ENCODE peak calls at places on chromosome 3, in seven cellular contexts. O is IMR-90, D is mesendoderm, T is SK-N-MC, X is fibroblast of lung, W is adipocyte, R is colonic mucosa. P is an unnamed sample.

GRCh38 chr3:156518726-156519125 is 36.2 kb downstream of the SSR3 start:
- DNase-seq in X (no peak), O (peak; percentile 19), R (no peak), T (no peak), D (no peak), W (no peak), P (no peak)

GRCh38 chr3:39189648-39190269 is 2.6 kb downstream of the XIRP1 start:
- DNase-seq in T (no peak), X (peak; percentile 62), R (peak; percentile 70), D (peak; percentile 89), W (peak; percentile 78), O (peak; percentile 64), P (peak; percentile 81)

GRCh38 chr3:61858054-61858453 is 296.7 kb downstream of the PTPRG start:
- DNase-seq in D (no peak), O (peak; percentile 56), W (peak; percentile 60), R (no peak), T (no peak), X (peak; percentile 69), P (no peak)

GRCh38 chr3:34683851-34684250 is 885.4 kb downstream of the PDCD6IP start:
- DNase-seq in R (peak; percentile 57), O (peak; percentile 11), X (peak; percentile 5), W (peak; percentile 78), D (peak; percentile 77), T (no peak), P (peak; percentile 79)

GRCh38 chr3:11603628-11604027 is 40.1 kb downstream of the VGLL4 start:
- DNase-seq in X (peak; percentile 94), D (peak; percentile 58), O (peak; percentile 97), W (peak; percentile 83), R (no peak), T (no peak), P (no peak)

GRCh38 chr3:190120161-190121060 is at the start of gene P3H2:
- DNase-seq in R (peak; percentile 78), T (no peak), W (peak; percentile 96), X (peak; percentile 92), D (peak; percentile 96), O (peak; percentile 93), P (peak; percentile 95)

GRCh38 chr3:159854500-159855124 is 134.0 kb upstream of the IL12A start:
- DNase-seq in D (peak; percentile 90), T (no peak), W (peak; percentile 93), X (peak; percentile 81), R (no peak), O (peak; percentile 97), P (no peak)

GRCh38 chr3:171789759-171790505 is 20.4 kb downstream of the PLD1 start:
- DNase-seq in X (no peak), D (no peak), O (no peak), W (no peak), R (no peak), T (no peak), P (peak; percentile 29)

GRCh38 chr3:169563775-169564059 is 99.8 kb downstream of the MECOM start:
- DNase-seq in D (no peak), O (no peak), T (no peak), X (no peak), R (no peak), W (no peak), P (no peak)

GRCh38 chr3:42520336-42520735 is 17.9 kb downstream of the VIPR1 start:
- DNase-seq in X (no peak), W (no peak), T (no peak), D (no peak), O (no peak), R (peak; percentile 71), P (no peak)

GRCh38 chr3:16124636-16125035 is 49.8 kb upstream of the GALNT15 start:
- DNase-seq in R (no peak), O (peak; percentile 100), T (no peak), W (peak; percentile 73), D (no peak), X (peak; percentile 99), P (no peak)

GRCh38 chr3:194766845-194767244 is 81.2 kb downstream of the FAM43A start:
- DNase-seq in X (no peak), D (no peak), R (no peak), T (no peak), O (no peak), W (no peak), P (no peak)

GRCh38 chr3:46923559-46924350 is 46.2 kb downstream of the PTH1R start:
- DNase-seq in W (peak; percentile 63), O (peak; percentile 12), T (no peak), D (peak; percentile 69), X (peak; percentile 38), R (peak; percentile 49), P (peak; percentile 69)

GRCh38 chr3:13479332-13479581 is 849 bp upstream of the HDAC11 start:
- DNase-seq in D (no peak), R (peak; percentile 57), W (no peak), X (no peak), O (no peak), T (no peak), P (peak; percentile 81)

GRCh38 chr3:86929046-86929445 is 61.9 kb downstream of the VGLL3 start:
- DNase-seq in D (peak; percentile 18), W (peak; percentile 58), O (peak; percentile 71), R (no peak), T (no peak), X (no peak), P (no peak)

GRCh38 chr3:146308682-146309081 is 57.8 kb upstream of the PLSCR4 start:
- DNase-seq in T (peak; percentile 99), D (peak; percentile 18), W (peak; percentile 70), O (peak; percentile 85), R (no peak), X (peak; percentile 61), P (no peak)

GRCh38 chr3:170992854-170993253 is 33.7 kb downstream of the SLC2A2 start:
- DNase-seq in D (no peak), T (no peak), R (no peak), X (peak; percentile 29), W (no peak), O (peak; percentile 35), P (no peak)

GRCh38 chr3:56926513-56927282 is 124.9 kb upstream of the ARHGEF3 start:
- DNase-seq in X (peak; percentile 18), O (peak; percentile 31), R (no peak), T (no peak), W (peak; percentile 51), D (no peak), P (no peak)

GRCh38 chr3:101850327-101851048 is 1.2 kb downstream of the NFKBIZ start:
- DNase-seq in R (no peak), D (no peak), X (peak; percentile 77), T (peak; percentile 63), W (peak; percentile 88), O (peak; percentile 81), P (peak; percentile 6)

GRCh38 chr3:190121061-190121765 is 516 bp upstream of the P3H2 start:
- DNase-seq in T (no peak), O (no peak), R (no peak), W (no peak), D (no peak), X (no peak), P (no peak)

GRCh38 chr3:53255360-53255774 is 455 bp downstream of the TKT start:
- DNase-seq in X (no peak), O (no peak), W (peak; percentile 51), T (no peak), D (no peak), R (peak; percentile 44), P (no peak)

GRCh38 chr3:184757010-184757651 is 45.3 kb upstream of the MAGEF1 start:
- DNase-seq in O (peak; percentile 99), X (peak; percentile 96), W (peak; percentile 50), T (no peak), R (peak; percentile 73), D (peak; percentile 59), P (no peak)

GRCh38 chr3:42749025-42749752 is 23.9 kb downstream of the CCDC13 start:
- DNase-seq in R (no peak), W (no peak), T (no peak), O (no peak), X (no peak), D (no peak), P (no peak)

GRCh38 chr3:43894176-43895049 is 203.7 kb downstream of the ABHD5 start:
- DNase-seq in D (peak; percentile 86), X (peak; percentile 75), R (peak; percentile 20), O (peak; percentile 68), W (peak; percentile 91), T (no peak), P (peak; percentile 93)
- H3K9ac ChIP-seq in D (peak overlapping the region; percentile 80), X (peak overlapping the region; percentile 33), R (no peak overlapping the region), O (peak overlapping the region; percentile 40), W (peak overlapping the region; percentile 82), T (no peak overlapping the region), P (no peak overlapping the region)

GRCh38 chr3:119659584-119660291 is 651 bp downstream of the POPDC2 start:
- DNase-seq in T (no peak), O (no peak), X (no peak), W (no peak), R (no peak), D (no peak), P (no peak)

GRCh38 chr3:119660474-119661150 is at the start of gene POPDC2:
- DNase-seq in R (no peak), T (no peak), X (no peak), O (no peak), D (peak; percentile 33), W (no peak), P (no peak)

GRCh38 chr3:119657887-119658702 is 2.3 kb downstream of the POPDC2 start:
- DNase-seq in R (no peak), O (no peak), X (no peak), T (no peak), D (no peak), W (no peak), P (no peak)

GRCh38 chr3:119662604-119663377 is 2.4 kb upstream of the POPDC2 start:
- DNase-seq in R (no peak), D (no peak), T (no peak), O (peak; percentile 49), X (peak; percentile 37), W (no peak), P (no peak)

GRCh38 chr3:119658994-119659393 is 1.4 kb downstream of the POPDC2 start:
- DNase-seq in W (no peak), D (no peak), O (no peak), R (no peak), T (no peak), X (no peak), P (no peak)
- H3K9ac ChIP-seq in W (no peak overlapping the region), D (no peak overlapping the region), O (no peak overlapping the region), R (no peak overlapping the region), T (no peak overlapping the region), X (no peak overlapping the region), P (no peak overlapping the region)

DNA sequence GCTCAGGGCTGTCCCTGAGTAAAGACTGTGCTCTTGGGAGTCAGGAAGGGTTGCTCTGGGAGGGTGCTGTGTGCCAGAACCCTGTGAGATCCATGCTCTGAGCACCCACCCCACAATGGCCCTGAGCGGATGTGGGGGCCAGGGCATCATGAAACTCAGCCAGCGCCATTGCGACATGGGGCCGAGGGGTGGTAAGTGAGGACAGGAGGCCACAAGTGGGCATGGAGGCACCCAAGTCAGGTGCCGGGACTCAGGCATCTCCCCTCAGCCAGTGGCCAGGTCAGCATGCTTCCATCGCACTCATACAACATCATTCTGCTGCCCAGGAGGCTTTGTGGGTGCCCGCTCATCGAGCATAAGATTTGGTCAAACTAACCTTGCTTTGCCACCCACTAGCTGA is 19.6 kb downstream of the ATP2B2 start:
- DNase-seq in T (no peak), D (no peak), R (no peak), O (no peak), W (no peak), X (no peak), P (no peak)
- H3K9ac ChIP-seq in T (no peak overlapping the region), D (no peak overlapping the region), R (no peak overlapping the region), O (no peak overlapping the region), W (no peak overlapping the region), X (no peak overlapping the region), P (no peak overlapping the region)

DNA sequence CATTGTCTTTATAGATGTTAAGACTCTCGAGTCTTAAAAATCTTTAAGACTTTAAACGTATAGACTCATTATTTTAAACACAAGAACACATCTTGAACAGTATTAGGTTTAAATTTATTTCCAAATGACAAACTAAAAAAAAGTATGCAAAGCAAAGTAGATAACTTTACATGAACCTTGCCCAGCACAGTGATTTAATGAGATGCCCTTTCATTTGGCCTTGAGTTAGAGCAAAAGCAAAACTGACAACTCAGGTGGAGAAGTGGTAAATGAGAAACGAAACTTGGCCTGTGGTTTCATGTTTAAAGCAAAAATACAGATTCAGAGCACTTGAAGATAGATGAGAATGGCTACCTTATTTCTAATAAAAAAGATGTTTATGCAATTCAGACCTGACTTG is 8.6 kb downstream of the GPR15 start:
- DNase-seq in R (no peak), O (no peak), X (no peak), W (no peak), D (no peak), T (no peak), P (no peak)
- H3K9ac ChIP-seq in R (no peak overlapping the region), O (no peak overlapping the region), X (no peak overlapping the region), W (no peak overlapping the region), D (no peak overlapping the region), T (no peak overlapping the region), P (no peak overlapping the region)

P was measured in neural progenitor cell.